ENCODE peak calls at places on chromosomes 5 and 9, in eight cellular contexts. One of them, this sample, is unnamed.

GRCh38 chr9:10008101-10008799 is 604.6 kb downstream of the PTPRD start:
- DNase-seq in heart left ventricle: no peak
- DNase-seq in GM23248: no peak
- DNase-seq in Kasumi-1: no peak
- DNase-seq in HuH-7.5: no peak
- DNase-seq in fibroblast of lung: no peak
- DNase-seq in NCI-H1930: no peak
- DNase-seq in GM10248: no peak
- DNase-seq in this sample: no peak

GRCh38 chr5:137142371-137143243 is 356.5 kb downstream of the SPOCK1 start:
- DNase-seq in heart left ventricle: peak
- DNase-seq in GM23248: peak
- DNase-seq in Kasumi-1: no peak
- DNase-seq in HuH-7.5: no peak
- DNase-seq in fibroblast of lung: peak
- DNase-seq in NCI-H1930: no peak
- DNase-seq in GM10248: no peak
- DNase-seq in this sample: peak

GRCh38 chr9:90815183-90815943 is 13.7 kb downstream of the SYK start:
- DNase-seq in heart left ventricle: no peak
- DNase-seq in GM23248: no peak
- DNase-seq in Kasumi-1: peak
- DNase-seq in HuH-7.5: no peak
- DNase-seq in fibroblast of lung: no peak
- DNase-seq in NCI-H1930: no peak
- DNase-seq in GM10248: no peak
- DNase-seq in this sample: no peak

GRCh38 chr5:110258460-110258859 is 468.0 kb downstream of the TMEM232 start:
- DNase-seq in heart left ventricle: no peak
- DNase-seq in GM23248: peak
- DNase-seq in Kasumi-1: no peak
- DNase-seq in HuH-7.5: no peak
- DNase-seq in fibroblast of lung: peak
- DNase-seq in NCI-H1930: no peak
- DNase-seq in GM10248: no peak
- DNase-seq in this sample: peak

GRCh38 chr5:35067985-35068384 is 20.2 kb upstream of the AGXT2 start:
- DNase-seq in heart left ventricle: no peak
- DNase-seq in GM23248: peak
- DNase-seq in Kasumi-1: no peak
- DNase-seq in HuH-7.5: no peak
- DNase-seq in fibroblast of lung: no peak
- DNase-seq in NCI-H1930: no peak
- DNase-seq in GM10248: no peak
- DNase-seq in this sample: no peak

GRCh38 chr9:121303456-121304451 is 35.8 kb downstream of the GSN start:
- DNase-seq in heart left ventricle: no peak
- DNase-seq in GM23248: peak
- DNase-seq in Kasumi-1: no peak
- DNase-seq in HuH-7.5: no peak
- DNase-seq in fibroblast of lung: no peak
- DNase-seq in NCI-H1930: no peak
- DNase-seq in GM10248: no peak
- DNase-seq in this sample: no peak

GRCh38 chr5:60842859-60843692 is 993 bp downstream of the ELOVL7 start:
- DNase-seq in heart left ventricle: no peak
- DNase-seq in GM23248: peak
- DNase-seq in Kasumi-1: no peak
- DNase-seq in HuH-7.5: peak
- DNase-seq in fibroblast of lung: peak
- DNase-seq in NCI-H1930: no peak
- DNase-seq in GM10248: peak
- DNase-seq in this sample: no peak

GRCh38 chr5:19886123-19886921 is 101.7 kb downstream of the CDH18 start:
- DNase-seq in heart left ventricle: no peak
- DNase-seq in GM23248: peak
- DNase-seq in Kasumi-1: no peak
- DNase-seq in HuH-7.5: no peak
- DNase-seq in fibroblast of lung: peak
- DNase-seq in NCI-H1930: no peak
- DNase-seq in GM10248: no peak
- DNase-seq in this sample: peak

GRCh38 chr5:111950660-111951059 is 193.7 kb upstream of the NREP start:
- DNase-seq in heart left ventricle: no peak
- DNase-seq in GM23248: peak
- DNase-seq in Kasumi-1: no peak
- DNase-seq in HuH-7.5: no peak
- DNase-seq in fibroblast of lung: no peak
- DNase-seq in NCI-H1930: no peak
- DNase-seq in GM10248: no peak
- DNase-seq in this sample: peak

GRCh38 chr5:72106922-72107873 is at the start of gene MAP1B:
- DNase-seq in heart left ventricle: peak
- DNase-seq in GM23248: peak
- DNase-seq in Kasumi-1: peak
- DNase-seq in HuH-7.5: peak
- DNase-seq in fibroblast of lung: peak
- DNase-seq in NCI-H1930: peak
- DNase-seq in GM10248: peak
- DNase-seq in this sample: peak

GRCh38 chr9:18942801-18943200 is 90.2 kb downstream of the SAXO1 start:
- DNase-seq in heart left ventricle: no peak
- DNase-seq in GM23248: no peak
- DNase-seq in Kasumi-1: no peak
- DNase-seq in HuH-7.5: no peak
- DNase-seq in fibroblast of lung: no peak
- DNase-seq in NCI-H1930: no peak
- DNase-seq in GM10248: no peak
- DNase-seq in this sample: no peak

GRCh38 chr9:130110166-130110565 is 56.5 kb downstream of the GPR107 start:
- DNase-seq in heart left ventricle: no peak
- DNase-seq in GM23248: no peak
- DNase-seq in Kasumi-1: no peak
- DNase-seq in HuH-7.5: no peak
- DNase-seq in fibroblast of lung: no peak
- DNase-seq in NCI-H1930: no peak
- DNase-seq in GM10248: no peak
- DNase-seq in this sample: no peak

GRCh38 chr9:89522261-89522978 is 24.5 kb upstream of the SEMA4D start:
- DNase-seq in heart left ventricle: peak
- DNase-seq in GM23248: no peak
- DNase-seq in Kasumi-1: peak
- DNase-seq in HuH-7.5: no peak
- DNase-seq in fibroblast of lung: no peak
- DNase-seq in NCI-H1930: no peak
- DNase-seq in GM10248: peak
- DNase-seq in this sample: no peak

GRCh38 chr5:77155179-77155839 is 55.2 kb upstream of the PDE8B start:
- DNase-seq in heart left ventricle: no peak
- DNase-seq in GM23248: no peak
- DNase-seq in Kasumi-1: no peak
- DNase-seq in HuH-7.5: no peak
- DNase-seq in fibroblast of lung: no peak
- DNase-seq in NCI-H1930: no peak
- DNase-seq in GM10248: no peak
- DNase-seq in this sample: no peak

GRCh38 chr5:72955143-72955767 is 586 bp upstream of the FCHO2 start:
- DNase-seq in heart left ventricle: peak
- DNase-seq in GM23248: no peak
- DNase-seq in Kasumi-1: no peak
- DNase-seq in HuH-7.5: peak
- DNase-seq in fibroblast of lung: no peak
- DNase-seq in NCI-H1930: no peak
- DNase-seq in GM10248: no peak
- DNase-seq in this sample: no peak

GRCh38 chr5:112143684-112144083 is 275.4 kb downstream of the EPB41L4A start:
- DNase-seq in heart left ventricle: no peak
- DNase-seq in GM23248: no peak
- DNase-seq in Kasumi-1: no peak
- DNase-seq in HuH-7.5: no peak
- DNase-seq in fibroblast of lung: peak
- DNase-seq in NCI-H1930: no peak
- DNase-seq in GM10248: no peak
- DNase-seq in this sample: no peak

GRCh38 chr5:79795764-79796398 is 106.2 kb downstream of the CMYA5 start:
- DNase-seq in heart left ventricle: peak
- DNase-seq in GM23248: peak
- DNase-seq in Kasumi-1: no peak
- DNase-seq in HuH-7.5: peak
- DNase-seq in fibroblast of lung: peak
- DNase-seq in NCI-H1930: no peak
- DNase-seq in GM10248: no peak
- DNase-seq in this sample: peak

GRCh38 chr5:1319436-1320343 is 24.8 kb upstream of the TERT start:
- DNase-seq in heart left ventricle: no peak
- DNase-seq in GM23248: no peak
- DNase-seq in Kasumi-1: no peak
- DNase-seq in HuH-7.5: no peak
- DNase-seq in fibroblast of lung: no peak
- DNase-seq in NCI-H1930: no peak
- DNase-seq in GM10248: no peak
- DNase-seq in this sample: no peak

GRCh38 chr5:71013575-71013974 is 11.6 kb downstream of the NAIP start:
- DNase-seq in heart left ventricle: no peak
- DNase-seq in GM23248: no peak
- DNase-seq in Kasumi-1: no peak
- DNase-seq in HuH-7.5: no peak
- DNase-seq in fibroblast of lung: no peak
- DNase-seq in NCI-H1930: no peak
- DNase-seq in GM10248: no peak
- DNase-seq in this sample: no peak